ENCODE peak calls at places on chromosomes 11 and 22, in nine cellular contexts. H is H9; Z is cardiac muscle cell; O is upper lobe of right lung; E is right lobe of liver; L is effector memory CD4-positive, alpha-beta T cell; T is left ventricle myocardium inferior; F is heart left ventricle; U is uterus. Q is an unnamed sample.

GRCh38 chr11:40062616-40063015 is 1396.8 kb downstream of the LRRC4C start:
- DNase-seq in H (no peak), Z (no peak), O (no peak), E (no peak), L (no peak), T (no peak), F (no peak), U (no peak), Q (no peak)

GRCh38 chr22:39567135-39567946 is 3.2 kb upstream of the CACNA1I start:
- DNase-seq in H (no peak), Z (no peak), O (no peak), E (no peak), L (no peak), T (no peak), F (no peak), U (no peak), Q (no peak)

GRCh38 chr11:35419713-35420333 is 465 bp upstream of the SLC1A2 start:
- DNase-seq in H (no peak), Z (peak; percentile 13), O (peak; percentile 61), E (no peak), L (no peak), T (peak; percentile 18), F (no peak), U (no peak), Q (no peak)

GRCh38 chr22:44701824-44702478 is at the start of gene PRR5:
- DNase-seq in H (peak; percentile 77), Z (peak; percentile 87), O (peak; percentile 90), E (peak; percentile 93), L (peak; percentile 75), T (peak; percentile 74), F (peak; percentile 91), U (peak; percentile 69), Q (peak; percentile 66)

GRCh38 chr22:21712751-21713427 is 22.7 kb downstream of the YPEL1 start:
- DNase-seq in H (peak; percentile 59), Z (peak; percentile 86), O (no peak), E (peak; percentile 70), L (peak; percentile 22), T (peak; percentile 60), F (no peak), U (peak; percentile 67), Q (peak; percentile 86)

GRCh38 chr22:44256085-44256484 is 56.7 kb downstream of the SHISAL1 start:
- DNase-seq in H (peak; percentile 25), Z (no peak), O (no peak), E (peak; percentile 14), L (no peak), T (no peak), F (no peak), U (no peak), Q (peak; percentile 1)

GRCh38 chr11:44047931-44048431 is at the start of gene ACCSL:
- DNase-seq in H (peak; percentile 18), Z (no peak), O (no peak), E (no peak), L (no peak), T (no peak), F (no peak), U (no peak), Q (no peak)

GRCh38 chr22:31757265-31757664 is 3.4 kb downstream of the DEPDC5 start:
- DNase-seq in H (no peak), Z (no peak), O (no peak), E (no peak), L (no peak), T (no peak), F (no peak), U (no peak), Q (no peak)

GRCh38 chr11:15106201-15106965 is 8.3 kb upstream of the INSC start:
- DNase-seq in H (no peak), Z (no peak), O (no peak), E (no peak), L (no peak), T (no peak), F (no peak), U (no peak), Q (no peak)

GRCh38 chr22:36930041-36930935 is 16.9 kb downstream of the CSF2RB start:
- DNase-seq in H (peak; percentile 18), Z (no peak), O (no peak), E (no peak), L (no peak), T (no peak), F (no peak), U (no peak), Q (no peak)

GRCh38 chr22:41976070-41976901 is 7.0 kb downstream of the SEPTIN3 start:
- DNase-seq in H (no peak), Z (peak; percentile 69), O (peak; percentile 76), E (peak; percentile 59), L (peak; percentile 20), T (peak; percentile 31), F (peak; percentile 66), U (no peak), Q (peak; percentile 37)

GRCh38 chr11:7514099-7514725 is 413 bp downstream of the PPFIBP2 start:
- DNase-seq in H (no peak), Z (peak; percentile 18), O (no peak), E (no peak), L (no peak), T (peak; percentile 27), F (no peak), U (no peak), Q (peak; percentile 41)

GRCh38 chr11:112797653-112798293 is 163.4 kb upstream of the NCAM1 start:
- DNase-seq in H (peak; percentile 82), Z (no peak), O (no peak), E (no peak), L (no peak), T (no peak), F (no peak), U (no peak), Q (peak; percentile 70)

GRCh38 chr11:21949741-21950413 is 243.0 kb upstream of the ANO5 start:
- DNase-seq in H (no peak), Z (no peak), O (no peak), E (no peak), L (no peak), T (no peak), F (no peak), U (no peak), Q (no peak)

DNA sequence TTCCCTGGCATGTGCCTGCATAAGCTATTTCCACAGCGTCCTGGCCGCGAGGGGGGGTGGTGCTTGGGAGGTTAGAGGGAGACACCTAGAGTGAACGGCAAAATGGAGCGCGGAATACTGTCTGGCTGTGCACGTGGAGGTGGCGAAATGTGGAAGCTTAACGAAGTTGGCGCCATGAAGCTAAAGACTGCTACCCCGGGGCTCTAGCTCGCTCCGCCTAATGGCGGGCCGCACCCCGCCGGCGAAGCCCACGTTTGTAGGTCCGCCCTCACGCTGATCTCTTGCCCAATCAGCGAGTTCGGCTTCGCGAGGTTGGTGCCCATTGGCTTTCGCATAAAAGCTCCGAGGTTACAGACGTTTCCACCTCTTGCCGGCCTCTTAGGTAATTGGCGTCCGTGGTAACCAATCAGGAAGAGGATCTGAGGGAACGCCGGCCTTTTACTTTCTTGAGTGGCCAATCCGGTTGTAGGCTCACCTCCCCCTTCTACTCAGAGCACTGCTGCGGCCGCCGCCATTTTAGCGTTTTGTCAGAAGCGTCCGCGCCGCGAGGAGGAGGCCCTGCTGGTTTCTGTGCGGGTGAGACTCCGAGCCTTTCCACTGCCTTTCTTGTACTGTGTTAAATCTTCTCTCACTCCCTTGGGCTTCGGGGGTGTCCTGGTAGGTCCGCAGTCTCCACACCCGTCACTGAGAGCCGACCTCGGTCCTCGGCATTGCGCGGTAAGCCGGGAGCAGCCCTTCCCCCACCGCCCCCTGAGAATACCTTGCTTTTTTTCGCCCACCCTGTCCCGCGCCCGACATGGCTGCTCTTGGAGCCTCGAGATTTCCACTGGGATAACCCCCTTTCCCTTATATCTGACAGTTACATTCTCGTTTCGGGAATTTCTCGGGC is at the start of gene RBM4:
- DNase-seq in H (peak; percentile 99), Z (peak; percentile 100), O (peak; percentile 96), E (peak; percentile 99), L (peak; percentile 94), T (peak; percentile 96), F (peak; percentile 96), U (peak; percentile 97), Q (peak; percentile 100)
- H3K4me1 ChIP-seq in H (peaks cover 3% of the 10 kb centered on the region), Z (peaks cover 51% of the 10 kb centered on the region), O (peaks cover 43% of the 10 kb centered on the region), E (peaks cover 11% of the 10 kb centered on the region), L (peaks cover 42% of the 10 kb centered on the region), T (peaks cover 70% of the 10 kb centered on the region), F (peaks cover 56% of the 10 kb centered on the region), U (peaks cover 27% of the 10 kb centered on the region), Q (peaks cover 44% of the 10 kb centered on the region)

GRCh38 chr11:128908391-128909246 is 17.5 kb downstream of the KCNJ5 start:
- DNase-seq in H (no peak), Z (no peak), O (no peak), E (no peak), L (no peak), T (peak; percentile 73), F (peak; percentile 85), U (peak; percentile 33), Q (no peak)

GRCh38 chr11:128904303-128904871 is 13.2 kb downstream of the KCNJ5 start:
- DNase-seq in H (no peak), Z (no peak), O (no peak), E (no peak), L (no peak), T (no peak), F (no peak), U (no peak), Q (no peak)

GRCh38 chr11:128904872-128905344 is 13.8 kb downstream of the KCNJ5 start:
- DNase-seq in H (peak; percentile 57), Z (peak; percentile 60), O (no peak), E (no peak), L (no peak), T (peak; percentile 48), F (peak; percentile 74), U (no peak), Q (no peak)

GRCh38 chr11:128905345-128906184 is 14.4 kb downstream of the KCNJ5 start:
- DNase-seq in H (peak; percentile 78), Z (peak; percentile 70), O (peak; percentile 78), E (no peak), L (no peak), T (no peak), F (peak; percentile 71), U (peak; percentile 27), Q (no peak)

GRCh38 chr11:128906185-128907065 is 15.3 kb downstream of the KCNJ5 start:
- DNase-seq in H (no peak), Z (no peak), O (no peak), E (no peak), L (no peak), T (no peak), F (no peak), U (no peak), Q (no peak)
- H3K4me1 ChIP-seq in H (peaks cover 2% of the 10 kb centered on the region), Z (peaks cover 38% of the 10 kb centered on the region), O (peaks cover 40% of the 10 kb centered on the region), E (no peaks in the 10 kb centered on the region), L (peaks cover 8% of the 10 kb centered on the region), T (peaks cover 43% of the 10 kb centered on the region), F (peaks cover 28% of the 10 kb centered on the region), U (no peaks in the 10 kb centered on the region), Q (peaks cover 7% of the 10 kb centered on the region)

DNA sequence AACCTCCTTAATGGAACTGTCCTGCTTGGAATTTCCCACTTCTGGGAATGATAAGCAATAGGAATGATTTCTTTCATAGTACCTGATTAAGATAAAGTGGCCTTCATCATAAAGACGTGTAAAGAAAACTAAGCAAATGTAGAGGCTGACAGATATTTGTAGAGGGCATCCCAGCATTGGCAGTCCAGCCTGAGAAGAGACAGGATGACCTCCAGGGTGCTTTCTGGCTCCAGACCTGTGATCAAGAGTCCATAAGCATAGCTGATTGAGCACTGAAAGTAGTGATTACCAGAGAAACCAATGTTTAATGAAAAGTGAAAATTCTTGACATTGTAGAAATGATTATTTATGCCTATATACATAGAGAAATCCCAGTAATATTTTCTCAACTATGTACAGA is 33.6 kb downstream of the YAP1 start:
- DNase-seq in H (no peak), Z (peak; percentile 52), O (no peak), E (no peak), L (no peak), T (no peak), F (no peak), U (no peak), Q (no peak)
- H3K4me1 ChIP-seq in H (no peaks in the 10 kb centered on the region), Z (peaks cover 84% of the 10 kb centered on the region), O (peaks cover 57% of the 10 kb centered on the region), E (no peaks in the 10 kb centered on the region), L (no peaks in the 10 kb centered on the region), T (peaks cover 95% of the 10 kb centered on the region), F (peaks cover 62% of the 10 kb centered on the region), U (peaks cover 11% of the 10 kb centered on the region), Q (peaks cover 9% of the 10 kb centered on the region)

GRCh38 chr11:95576149-95576851 is 213.3 kb downstream of the FAM76B start:
- DNase-seq in H (no peak), Z (no peak), O (no peak), E (no peak), L (no peak), T (no peak), F (no peak), U (no peak), Q (no peak)
- H3K4me1 ChIP-seq in H (no peaks in the 10 kb centered on the region), Z (no peaks in the 10 kb centered on the region), O (no peaks in the 10 kb centered on the region), E (no peaks in the 10 kb centered on the region), L (no peaks in the 10 kb centered on the region), T (no peaks in the 10 kb centered on the region), F (peaks cover 16% of the 10 kb centered on the region), U (peaks cover 3% of the 10 kb centered on the region), Q (peaks cover 13% of the 10 kb centered on the region)